ENCODE peak calls at places on chromosome 16, in five cellular contexts. One of them, this sample, is unnamed.

GRCh38 chr16:85916141-85916890 is 17.4 kb downstream of the IRF8 start:
- DNase-seq in HL-60: peak
- DNase-seq in GM13977: no peak
- DNase-seq in WTC11: no peak
- DNase-seq in activated CD4-positive, CD25-positive, alpha-beta regulatory T cell: no peak
- DNase-seq in this sample: peak

GRCh38 chr16:17222756-17223411 is 247.9 kb downstream of the XYLT1 start:
- DNase-seq in HL-60: peak
- DNase-seq in GM13977: no peak
- DNase-seq in WTC11: peak
- DNase-seq in activated CD4-positive, CD25-positive, alpha-beta regulatory T cell: no peak
- DNase-seq in this sample: peak

GRCh38 chr16:26365555-26365954 is 673.8 kb downstream of the HS3ST4 start:
- DNase-seq in HL-60: no peak
- DNase-seq in GM13977: no peak
- DNase-seq in WTC11: no peak
- DNase-seq in activated CD4-positive, CD25-positive, alpha-beta regulatory T cell: no peak
- DNase-seq in this sample: no peak

GRCh38 chr16:17471745-17472075 is 950 bp upstream of the XYLT1 start:
- DNase-seq in HL-60: no peak
- DNase-seq in GM13977: no peak
- DNase-seq in WTC11: no peak
- DNase-seq in activated CD4-positive, CD25-positive, alpha-beta regulatory T cell: no peak
- DNase-seq in this sample: no peak

GRCh38 chr16:15708096-15708495 is 58.1 kb downstream of the NDE1 start:
- DNase-seq in HL-60: no peak
- DNase-seq in GM13977: no peak
- DNase-seq in WTC11: no peak
- DNase-seq in activated CD4-positive, CD25-positive, alpha-beta regulatory T cell: no peak
- DNase-seq in this sample: no peak

GRCh38 chr16:23365602-23366240 is 63.6 kb downstream of the SCNN1B start:
- DNase-seq in HL-60: peak
- DNase-seq in GM13977: no peak
- DNase-seq in WTC11: no peak
- DNase-seq in activated CD4-positive, CD25-positive, alpha-beta regulatory T cell: no peak
- DNase-seq in this sample: no peak

GRCh38 chr16:674968-675883 is at the start of gene RHBDL1:
- DNase-seq in HL-60: peak
- DNase-seq in GM13977: no peak
- DNase-seq in WTC11: peak
- DNase-seq in activated CD4-positive, CD25-positive, alpha-beta regulatory T cell: no peak
- DNase-seq in this sample: peak

GRCh38 chr16:3959148-3959547 is 78.6 kb upstream of the CREBBP start:
- DNase-seq in HL-60: no peak
- DNase-seq in GM13977: no peak
- DNase-seq in WTC11: no peak
- DNase-seq in activated CD4-positive, CD25-positive, alpha-beta regulatory T cell: no peak
- DNase-seq in this sample: peak

GRCh38 chr16:680967-681745 is 946 bp downstream of the STUB1 start:
- DNase-seq in HL-60: peak
- DNase-seq in GM13977: no peak
- DNase-seq in WTC11: no peak
- DNase-seq in activated CD4-positive, CD25-positive, alpha-beta regulatory T cell: no peak
- DNase-seq in this sample: peak

GRCh38 chr16:83574388-83574787 is 233.4 kb upstream of the HSBP1 start:
- DNase-seq in HL-60: no peak
- DNase-seq in GM13977: no peak
- DNase-seq in WTC11: peak
- DNase-seq in activated CD4-positive, CD25-positive, alpha-beta regulatory T cell: no peak
- DNase-seq in this sample: no peak

GRCh38 chr16:20042848-20043247 is 30.8 kb downstream of the GPR139 start:
- DNase-seq in HL-60: no peak
- DNase-seq in GM13977: no peak
- DNase-seq in WTC11: no peak
- DNase-seq in activated CD4-positive, CD25-positive, alpha-beta regulatory T cell: no peak
- DNase-seq in this sample: no peak

GRCh38 chr16:66678314-66678713 is 18.2 kb downstream of the CMTM4 start:
- DNase-seq in HL-60: no peak
- DNase-seq in GM13977: no peak
- DNase-seq in WTC11: no peak
- DNase-seq in activated CD4-positive, CD25-positive, alpha-beta regulatory T cell: no peak
- DNase-seq in this sample: no peak

GRCh38 chr16:69326172-69326873 is 4.1 kb downstream of the PDF start:
- DNase-seq in HL-60: no peak
- DNase-seq in GM13977: no peak
- DNase-seq in WTC11: no peak
- DNase-seq in activated CD4-positive, CD25-positive, alpha-beta regulatory T cell: no peak
- DNase-seq in this sample: peak

GRCh38 chr16:726438-727290 is at the start of the genes CCDC78 and HAGHL:
- DNase-seq in HL-60: peak
- DNase-seq in GM13977: peak
- DNase-seq in WTC11: peak
- DNase-seq in activated CD4-positive, CD25-positive, alpha-beta regulatory T cell: peak
- DNase-seq in this sample: peak

GRCh38 chr16:56686758-56687157 is 4.5 kb downstream of the MT1X start:
- DNase-seq in HL-60: no peak
- DNase-seq in GM13977: no peak
- DNase-seq in WTC11: no peak
- DNase-seq in activated CD4-positive, CD25-positive, alpha-beta regulatory T cell: no peak
- DNase-seq in this sample: no peak

GRCh38 chr16:11781773-11782172 is 15.3 kb downstream of the ZC3H7A start:
- DNase-seq in HL-60: no peak
- DNase-seq in GM13977: no peak
- DNase-seq in WTC11: no peak
- DNase-seq in activated CD4-positive, CD25-positive, alpha-beta regulatory T cell: no peak
- DNase-seq in this sample: no peak

GRCh38 chr16:50599494-50599893 is 51.3 kb downstream of the NKD1 start:
- DNase-seq in HL-60: no peak
- DNase-seq in GM13977: no peak
- DNase-seq in WTC11: no peak
- DNase-seq in activated CD4-positive, CD25-positive, alpha-beta regulatory T cell: no peak
- DNase-seq in this sample: no peak

This sample was measured in thyroid gland.